ENCODE peak calls at places on chromosomes 1 and 21, in six cellular contexts. One of them, this sample, is unnamed. For H3K4me1, the result is how much of the 10 kb centered on the place peaks cover.

GRCh38 chr1:24713176-24713575 is 32.1 kb upstream of the CLIC4 start:
- DNase-seq in tibial artery: no peak
- DNase-seq in upper lobe of left lung: no peak
- DNase-seq in A549: no peak
- DNase-seq in tibial nerve: no peak
- DNase-seq in fibroblast of lung: peak
- DNase-seq in this sample: no peak

GRCh38 chr21:37072239-37072987 is 458 bp downstream of the PIGP start:
- DNase-seq in tibial artery: no peak
- DNase-seq in A549: peak
- DNase-seq in fibroblast of lung: peak
- DNase-seq in upper lobe of left lung: peak
- DNase-seq in tibial nerve: peak
- DNase-seq in this sample: peak

GRCh38 chr1:179831225-179831624 is 46.4 kb downstream of the TOR1AIP2 start:
- DNase-seq in tibial artery: no peak
- DNase-seq in upper lobe of left lung: no peak
- DNase-seq in A549: no peak
- DNase-seq in tibial nerve: no peak
- DNase-seq in fibroblast of lung: no peak
- DNase-seq in this sample: peak

GRCh38 chr21:15445327-15445726 is 284.5 kb upstream of the USP25 start:
- DNase-seq in tibial nerve: no peak
- DNase-seq in upper lobe of left lung: no peak
- DNase-seq in A549: no peak
- DNase-seq in tibial artery: no peak
- DNase-seq in fibroblast of lung: no peak
- DNase-seq in this sample: no peak

GRCh38 chr1:177209357-177209756 is 38.6 kb downstream of the BRINP2 start:
- DNase-seq in tibial artery: peak
- DNase-seq in A549: peak
- DNase-seq in upper lobe of left lung: no peak
- DNase-seq in tibial nerve: peak
- DNase-seq in fibroblast of lung: peak
- DNase-seq in this sample: peak

GRCh38 chr1:24123611-24124010 is 11.7 kb upstream of the MYOM3 start:
- DNase-seq in tibial artery: no peak
- DNase-seq in fibroblast of lung: no peak
- DNase-seq in tibial nerve: no peak
- DNase-seq in upper lobe of left lung: no peak
- DNase-seq in A549: no peak
- DNase-seq in this sample: no peak

GRCh38 chr1:23385119-23385621 is 15.5 kb upstream of the ZNF436 start:
- DNase-seq in fibroblast of lung: peak
- DNase-seq in tibial nerve: no peak
- DNase-seq in upper lobe of left lung: peak
- DNase-seq in A549: no peak
- DNase-seq in tibial artery: no peak
- DNase-seq in this sample: peak

GRCh38 chr1:94193128-94193527 is 44.3 kb downstream of the ARHGAP29 start:
- DNase-seq in upper lobe of left lung: no peak
- DNase-seq in tibial artery: no peak
- DNase-seq in A549: no peak
- DNase-seq in tibial nerve: no peak
- DNase-seq in fibroblast of lung: no peak
- DNase-seq in this sample: no peak

GRCh38 chr1:179121159-179121938 is 39.5 kb downstream of the TOR3A start:
- DNase-seq in A549: peak
- DNase-seq in fibroblast of lung: peak
- DNase-seq in tibial nerve: peak
- DNase-seq in upper lobe of left lung: no peak
- DNase-seq in tibial artery: no peak
- DNase-seq in this sample: no peak

GRCh38 chr1:226082959-226083302 is 20.4 kb downstream of the H3-3A start:
- DNase-seq in tibial nerve: peak
- DNase-seq in upper lobe of left lung: peak
- DNase-seq in fibroblast of lung: peak
- DNase-seq in A549: peak
- DNase-seq in tibial artery: peak
- DNase-seq in this sample: peak

GRCh38 chr1:244291171-244291866 is 160.4 kb downstream of the ADSS2 start:
- DNase-seq in tibial nerve: no peak
- DNase-seq in fibroblast of lung: no peak
- DNase-seq in A549: no peak
- DNase-seq in upper lobe of left lung: no peak
- DNase-seq in tibial artery: no peak
- DNase-seq in this sample: no peak

GRCh38 chr1:4312024-4312423 is 342.4 kb upstream of the AJAP1 start:
- DNase-seq in upper lobe of left lung: no peak
- DNase-seq in fibroblast of lung: no peak
- DNase-seq in tibial artery: no peak
- DNase-seq in tibial nerve: no peak
- DNase-seq in A549: no peak
- DNase-seq in this sample: no peak

GRCh38 chr1:52915855-52916220 is 5.7 kb downstream of the ECHDC2 start:
- DNase-seq in tibial nerve: no peak
- DNase-seq in A549: no peak
- DNase-seq in fibroblast of lung: no peak
- DNase-seq in upper lobe of left lung: no peak
- DNase-seq in tibial artery: no peak
- DNase-seq in this sample: no peak

DNA sequence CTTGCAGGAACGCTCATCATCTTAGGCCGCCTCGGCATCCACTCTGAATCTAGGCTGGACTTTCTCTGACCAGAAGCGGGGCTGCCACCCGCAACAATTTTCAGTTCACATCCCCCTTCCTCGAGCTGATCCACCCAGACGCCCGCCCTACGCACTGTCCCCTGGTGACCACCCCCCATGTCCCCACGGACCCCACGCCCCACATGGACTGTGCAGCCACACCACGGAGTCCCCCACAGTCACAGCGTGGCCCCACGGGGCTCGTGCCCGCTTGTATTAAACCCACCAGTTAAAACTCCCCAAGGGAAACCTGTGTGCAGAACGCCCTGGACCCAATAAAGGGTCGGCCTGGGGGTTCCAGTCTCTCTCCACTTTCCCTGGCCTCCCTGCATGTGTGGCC is 13.0 kb upstream of the C1QTNF12 start:
- DNase-seq in tibial nerve: no peak
- DNase-seq in upper lobe of left lung: peak
- DNase-seq in A549: no peak
- DNase-seq in tibial artery: no peak
- DNase-seq in fibroblast of lung: no peak
- DNase-seq in this sample: no peak
- H3K4me3 ChIP-seq in tibial nerve: no peak
- H3K4me3 ChIP-seq in upper lobe of left lung: no peak
- H3K4me3 ChIP-seq in A549: no peak
- H3K4me3 ChIP-seq in tibial artery: no peak
- H3K4me3 ChIP-seq in fibroblast of lung: no peak
- H3K4me3 ChIP-seq in this sample: no peak

GRCh38 chr1:2272686-2273400 is 44.7 kb downstream of the SKI start:
- DNase-seq in tibial artery: no peak
- DNase-seq in upper lobe of left lung: no peak
- DNase-seq in fibroblast of lung: no peak
- DNase-seq in tibial nerve: no peak
- DNase-seq in A549: no peak
- DNase-seq in this sample: no peak

GRCh38 chr1:2270260-2271100 is 42.4 kb downstream of the SKI start:
- DNase-seq in tibial artery: no peak
- DNase-seq in fibroblast of lung: no peak
- DNase-seq in tibial nerve: no peak
- DNase-seq in A549: no peak
- DNase-seq in upper lobe of left lung: no peak
- DNase-seq in this sample: no peak

GRCh38 chr1:2271134-2271785 is 43.1 kb downstream of the SKI start:
- DNase-seq in A549: no peak
- DNase-seq in tibial artery: no peak
- DNase-seq in fibroblast of lung: no peak
- DNase-seq in tibial nerve: no peak
- DNase-seq in upper lobe of left lung: no peak
- DNase-seq in this sample: no peak

GRCh38 chr1:2273401-2274090 is 45.4 kb downstream of the SKI start:
- DNase-seq in tibial nerve: no peak
- DNase-seq in fibroblast of lung: no peak
- DNase-seq in upper lobe of left lung: no peak
- DNase-seq in A549: no peak
- DNase-seq in tibial artery: peak
- DNase-seq in this sample: no peak

DNA sequence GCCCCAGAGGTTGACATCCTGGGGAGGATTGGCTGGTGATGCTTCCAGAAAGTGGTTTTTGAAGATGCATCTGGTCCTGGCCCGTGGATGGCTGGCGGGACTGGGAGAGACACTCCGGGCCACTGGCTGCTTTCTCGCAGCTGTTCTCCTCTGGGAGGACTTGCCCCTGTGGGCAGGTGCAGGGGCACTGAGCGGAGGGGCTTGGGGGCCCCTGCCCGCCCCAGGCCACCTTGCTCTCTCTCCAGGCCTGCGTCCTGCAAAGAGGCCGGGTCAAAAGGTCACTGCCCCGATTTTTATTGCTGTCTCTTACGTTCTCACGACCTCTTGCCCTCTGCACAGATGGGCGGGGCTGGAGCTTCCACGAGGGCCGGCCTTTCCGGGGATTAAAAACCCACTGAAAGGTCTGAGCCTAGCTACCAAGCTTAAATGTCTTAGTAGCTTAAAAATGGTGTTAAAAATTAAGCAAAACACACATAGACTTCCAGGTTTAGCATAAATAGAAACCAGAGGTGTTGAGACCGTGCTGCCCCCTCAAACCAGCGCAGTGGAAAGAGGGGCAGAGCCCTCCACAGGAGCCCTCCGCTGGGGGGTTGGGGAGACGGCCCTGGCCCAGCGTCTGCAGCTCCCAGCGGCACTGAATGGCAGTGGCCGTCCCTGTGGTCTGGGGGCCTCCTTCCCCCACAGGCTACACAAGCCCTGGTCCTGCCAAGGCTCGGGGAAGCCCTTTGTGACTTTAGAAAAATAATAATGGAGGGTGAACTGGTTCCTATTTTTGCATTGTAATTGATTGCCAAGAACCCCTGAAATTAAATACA is 43.9 kb downstream of the SKI start:
- DNase-seq in upper lobe of left lung: no peak
- DNase-seq in fibroblast of lung: no peak
- DNase-seq in tibial artery: no peak
- DNase-seq in A549: no peak
- DNase-seq in tibial nerve: no peak
- DNase-seq in this sample: no peak
- H3K4me1 ChIP-seq in upper lobe of left lung: half or more
- H3K4me1 ChIP-seq in fibroblast of lung: under half
- H3K4me1 ChIP-seq in tibial artery: half or more
- H3K4me1 ChIP-seq in A549: under half
- H3K4me1 ChIP-seq in tibial nerve: half or more
- H3K4me1 ChIP-seq in this sample: under half

GRCh38 chr1:100539836-100540536 is 2.0 kb downstream of the GPR88 start:
- DNase-seq in tibial artery: no peak
- DNase-seq in fibroblast of lung: peak
- DNase-seq in tibial nerve: no peak
- DNase-seq in A549: no peak
- DNase-seq in upper lobe of left lung: peak
- DNase-seq in this sample: peak

GRCh38 chr1:100542264-100542663 is 4.3 kb downstream of the GPR88 start:
- DNase-seq in upper lobe of left lung: no peak
- DNase-seq in A549: no peak
- DNase-seq in fibroblast of lung: no peak
- DNase-seq in tibial nerve: no peak
- DNase-seq in tibial artery: no peak
- DNase-seq in this sample: no peak

GRCh38 chr1:100536031-100536430 is 1.9 kb upstream of the GPR88 start:
- DNase-seq in tibial nerve: no peak
- DNase-seq in fibroblast of lung: no peak
- DNase-seq in A549: no peak
- DNase-seq in upper lobe of left lung: no peak
- DNase-seq in tibial artery: no peak
- DNase-seq in this sample: no peak

GRCh38 chr1:100535264-100535663 is 2.7 kb upstream of the GPR88 start:
- DNase-seq in upper lobe of left lung: no peak
- DNase-seq in A549: no peak
- DNase-seq in tibial artery: no peak
- DNase-seq in tibial nerve: no peak
- DNase-seq in fibroblast of lung: no peak
- DNase-seq in this sample: no peak

GRCh38 chr1:100538935-100539835 is 1.2 kb downstream of the GPR88 start:
- DNase-seq in fibroblast of lung: peak
- DNase-seq in A549: no peak
- DNase-seq in tibial nerve: no peak
- DNase-seq in upper lobe of left lung: peak
- DNase-seq in tibial artery: no peak
- DNase-seq in this sample: peak
- TF ChIP-seq CTCF in fibroblast of lung: no peak
- TF ChIP-seq CTCF in A549: no peak
- TF ChIP-seq CTCF in tibial nerve: no peak
- TF ChIP-seq CTCF in upper lobe of left lung: no peak
- TF ChIP-seq CTCF in tibial artery: no peak
- TF ChIP-seq CTCF in this sample: no peak

DNA sequence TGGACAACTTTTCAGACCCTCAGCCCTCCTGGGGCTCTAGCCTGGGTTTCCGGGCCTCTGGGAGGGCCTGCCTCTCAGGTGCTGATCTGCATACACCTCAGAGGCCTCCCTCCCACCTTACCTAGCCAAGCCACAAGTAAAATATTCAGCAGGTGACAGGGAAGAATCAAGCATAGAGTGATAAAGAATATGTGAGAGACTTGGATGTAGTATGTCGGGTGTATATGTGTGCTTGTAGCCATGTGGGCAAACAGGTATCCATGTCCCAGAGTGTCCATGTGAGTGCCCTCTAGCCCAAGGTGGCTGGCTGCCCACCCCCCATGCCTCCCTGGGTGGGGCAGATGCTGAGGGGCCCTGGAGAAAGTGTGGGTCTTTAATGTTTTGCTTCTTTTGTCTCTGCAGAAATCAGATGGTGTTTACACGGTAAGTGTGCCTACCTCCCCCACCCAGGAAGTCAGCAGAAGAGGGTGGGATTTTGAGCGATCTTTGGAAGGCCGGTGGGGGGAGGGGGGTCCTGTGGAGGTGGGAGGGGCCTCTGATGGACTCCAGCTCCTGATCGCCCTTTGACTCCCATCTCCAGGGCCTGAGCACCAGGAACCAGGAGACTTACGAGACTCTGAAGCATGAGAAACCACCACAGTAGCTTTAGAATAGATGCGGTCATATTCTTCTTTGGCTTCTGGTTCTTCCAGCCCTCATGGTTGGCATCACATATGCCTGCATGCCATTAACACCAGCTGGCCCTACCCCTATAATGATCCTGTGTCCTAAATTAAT is 3.4 kb downstream of the FCER1G start:
- DNase-seq in A549: no peak
- DNase-seq in fibroblast of lung: no peak
- DNase-seq in tibial nerve: no peak
- DNase-seq in upper lobe of left lung: no peak
- DNase-seq in tibial artery: no peak
- DNase-seq in this sample: no peak
- H3K4me3 ChIP-seq in A549: no peak
- H3K4me3 ChIP-seq in fibroblast of lung: no peak
- H3K4me3 ChIP-seq in tibial nerve: no peak
- H3K4me3 ChIP-seq in upper lobe of left lung: no peak
- H3K4me3 ChIP-seq in tibial artery: no peak
- H3K4me3 ChIP-seq in this sample: no peak

This sample was measured in mammary epithelial cell.